ENCODE peak calls at places on chromosomes 11 and 22, in ten cellular contexts. One of them, this sample, is unnamed.

GRCh38 chr11:95443386-95443785 is 212.4 kb upstream of the SESN3 start:
- DNase-seq in sigmoid colon: no peak
- DNase-seq in body of pancreas: no peak
- DNase-seq in ovary: no peak
- DNase-seq in NB4: peak
- DNase-seq in testis: no peak
- DNase-seq in endothelial cell of umbilical vein: no peak
- DNase-seq in A549: peak
- DNase-seq in uterus: no peak
- DNase-seq in breast epithelium: no peak
- DNase-seq in this sample: no peak

GRCh38 chr11:58656348-58656747 is 33.9 kb downstream of the CNTF start:
- DNase-seq in endothelial cell of umbilical vein: no peak
- DNase-seq in breast epithelium: no peak
- DNase-seq in ovary: no peak
- DNase-seq in NB4: no peak
- DNase-seq in body of pancreas: no peak
- DNase-seq in A549: no peak
- DNase-seq in uterus: no peak
- DNase-seq in sigmoid colon: no peak
- DNase-seq in testis: no peak
- DNase-seq in this sample: no peak

GRCh38 chr22:49015459-49015858 is 812.2 kb downstream of the BRD1 start:
- DNase-seq in uterus: no peak
- DNase-seq in sigmoid colon: peak
- DNase-seq in A549: no peak
- DNase-seq in NB4: no peak
- DNase-seq in breast epithelium: peak
- DNase-seq in endothelial cell of umbilical vein: no peak
- DNase-seq in body of pancreas: no peak
- DNase-seq in testis: peak
- DNase-seq in ovary: no peak
- DNase-seq in this sample: no peak

GRCh38 chr11:62500066-62501035 is 46.3 kb downstream of the AHNAK start:
- DNase-seq in sigmoid colon: no peak
- DNase-seq in testis: no peak
- DNase-seq in NB4: peak
- DNase-seq in breast epithelium: peak
- DNase-seq in A549: no peak
- DNase-seq in uterus: no peak
- DNase-seq in endothelial cell of umbilical vein: no peak
- DNase-seq in body of pancreas: peak
- DNase-seq in ovary: no peak
- DNase-seq in this sample: no peak

GRCh38 chr22:28917747-28918543 is 34.6 kb downstream of the ZNRF3 start:
- DNase-seq in ovary: peak
- DNase-seq in body of pancreas: peak
- DNase-seq in sigmoid colon: peak
- DNase-seq in breast epithelium: no peak
- DNase-seq in endothelial cell of umbilical vein: no peak
- DNase-seq in NB4: peak
- DNase-seq in uterus: no peak
- DNase-seq in testis: no peak
- DNase-seq in A549: peak
- DNase-seq in this sample: peak

GRCh38 chr22:45762545-45763235 is 91.1 kb downstream of the ATXN10 start:
- DNase-seq in NB4: no peak
- DNase-seq in testis: no peak
- DNase-seq in sigmoid colon: no peak
- DNase-seq in uterus: no peak
- DNase-seq in endothelial cell of umbilical vein: no peak
- DNase-seq in body of pancreas: no peak
- DNase-seq in ovary: no peak
- DNase-seq in A549: no peak
- DNase-seq in breast epithelium: no peak
- DNase-seq in this sample: no peak

GRCh38 chr11:94938399-94939055 is 34.8 kb downstream of the CWC15 start:
- DNase-seq in testis: peak
- DNase-seq in sigmoid colon: peak
- DNase-seq in A549: no peak
- DNase-seq in body of pancreas: peak
- DNase-seq in NB4: no peak
- DNase-seq in endothelial cell of umbilical vein: peak
- DNase-seq in uterus: peak
- DNase-seq in ovary: no peak
- DNase-seq in breast epithelium: no peak
- DNase-seq in this sample: no peak

GRCh38 chr22:24091551-24092420 is 80.7 kb downstream of the CABIN1 start:
- DNase-seq in endothelial cell of umbilical vein: no peak
- DNase-seq in body of pancreas: no peak
- DNase-seq in sigmoid colon: peak
- DNase-seq in NB4: no peak
- DNase-seq in A549: no peak
- DNase-seq in uterus: no peak
- DNase-seq in testis: peak
- DNase-seq in ovary: no peak
- DNase-seq in breast epithelium: peak
- DNase-seq in this sample: no peak

GRCh38 chr11:35255514-35255913 is 116.5 kb downstream of the CD44 start:
- DNase-seq in endothelial cell of umbilical vein: no peak
- DNase-seq in breast epithelium: no peak
- DNase-seq in A549: no peak
- DNase-seq in sigmoid colon: no peak
- DNase-seq in uterus: no peak
- DNase-seq in body of pancreas: no peak
- DNase-seq in testis: no peak
- DNase-seq in NB4: no peak
- DNase-seq in ovary: no peak
- DNase-seq in this sample: no peak

GRCh38 chr11:67780056-67780455 is 105.6 kb upstream of the ALDH3B2 start:
- DNase-seq in breast epithelium: no peak
- DNase-seq in ovary: no peak
- DNase-seq in testis: no peak
- DNase-seq in sigmoid colon: no peak
- DNase-seq in uterus: no peak
- DNase-seq in endothelial cell of umbilical vein: no peak
- DNase-seq in body of pancreas: no peak
- DNase-seq in NB4: peak
- DNase-seq in A549: no peak
- DNase-seq in this sample: no peak

GRCh38 chr11:68373810-68374501 is 61.6 kb downstream of the LRP5 start:
- DNase-seq in uterus: peak
- DNase-seq in breast epithelium: no peak
- DNase-seq in endothelial cell of umbilical vein: peak
- DNase-seq in NB4: no peak
- DNase-seq in ovary: no peak
- DNase-seq in testis: peak
- DNase-seq in body of pancreas: peak
- DNase-seq in sigmoid colon: no peak
- DNase-seq in A549: no peak
- DNase-seq in this sample: no peak

GRCh38 chr11:33624082-33624481 is 76.5 kb downstream of the C11orf91 start:
- DNase-seq in testis: no peak
- DNase-seq in body of pancreas: no peak
- DNase-seq in A549: no peak
- DNase-seq in sigmoid colon: no peak
- DNase-seq in endothelial cell of umbilical vein: no peak
- DNase-seq in uterus: no peak
- DNase-seq in ovary: no peak
- DNase-seq in breast epithelium: no peak
- DNase-seq in NB4: no peak
- DNase-seq in this sample: no peak

DNA sequence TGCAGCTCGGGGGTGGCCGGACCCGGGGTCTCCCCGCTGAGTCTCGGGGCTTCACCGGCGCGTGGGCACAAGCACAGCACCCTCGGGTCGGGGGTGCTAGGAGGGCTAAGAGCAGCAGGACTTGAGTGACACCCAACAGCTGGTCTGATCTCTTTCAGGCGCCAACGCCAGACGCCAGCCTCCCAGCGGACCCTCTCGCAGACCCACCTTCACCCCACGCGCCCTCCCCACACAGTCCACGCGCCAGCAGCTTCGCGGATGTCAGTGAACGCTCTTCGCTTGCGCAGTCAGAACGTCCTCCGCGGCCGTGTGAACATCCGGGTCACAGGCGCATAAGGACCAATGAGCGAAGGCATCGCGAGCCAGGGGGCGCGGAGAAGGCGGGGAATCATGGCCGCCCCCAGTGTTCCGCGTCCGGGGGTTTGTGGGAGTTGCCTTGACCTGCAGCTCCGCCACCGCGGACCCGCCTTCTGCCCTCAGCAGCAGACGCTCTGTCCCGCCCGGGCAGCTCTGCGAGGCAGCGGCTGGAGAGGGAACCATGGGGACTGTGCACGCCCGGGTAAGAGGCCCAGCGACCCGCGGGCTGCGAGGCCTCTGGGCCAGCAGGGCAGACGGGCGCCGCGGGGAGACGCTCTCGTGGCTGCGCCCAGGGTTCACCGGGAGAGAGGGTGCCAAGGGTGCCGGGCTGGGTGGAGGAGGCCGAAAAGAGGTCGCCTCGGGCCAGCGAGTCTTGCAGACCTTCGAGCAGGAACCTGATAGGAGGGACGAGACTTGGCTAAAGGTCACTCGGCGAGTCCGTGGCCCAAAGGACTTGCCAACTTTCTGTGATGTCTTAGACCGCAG is at the start of gene SAMM50:
- DNase-seq in testis: peak
- DNase-seq in NB4: peak
- DNase-seq in endothelial cell of umbilical vein: peak
- DNase-seq in uterus: peak
- DNase-seq in body of pancreas: peak
- DNase-seq in ovary: peak
- DNase-seq in A549: peak
- DNase-seq in breast epithelium: peak
- DNase-seq in sigmoid colon: peak
- DNase-seq in this sample: peak
- TF ChIP-seq POLR2A in testis: no peak
- TF ChIP-seq POLR2A in NB4: peak
- TF ChIP-seq POLR2A in endothelial cell of umbilical vein: peak
- TF ChIP-seq POLR2A in uterus: peak
- TF ChIP-seq POLR2A in body of pancreas: peak
- TF ChIP-seq POLR2A in ovary: peak
- TF ChIP-seq POLR2A in A549: peak
- TF ChIP-seq POLR2A in breast epithelium: peak
- TF ChIP-seq POLR2A in sigmoid colon: peak
- TF ChIP-seq POLR2A in this sample: peak

DNA sequence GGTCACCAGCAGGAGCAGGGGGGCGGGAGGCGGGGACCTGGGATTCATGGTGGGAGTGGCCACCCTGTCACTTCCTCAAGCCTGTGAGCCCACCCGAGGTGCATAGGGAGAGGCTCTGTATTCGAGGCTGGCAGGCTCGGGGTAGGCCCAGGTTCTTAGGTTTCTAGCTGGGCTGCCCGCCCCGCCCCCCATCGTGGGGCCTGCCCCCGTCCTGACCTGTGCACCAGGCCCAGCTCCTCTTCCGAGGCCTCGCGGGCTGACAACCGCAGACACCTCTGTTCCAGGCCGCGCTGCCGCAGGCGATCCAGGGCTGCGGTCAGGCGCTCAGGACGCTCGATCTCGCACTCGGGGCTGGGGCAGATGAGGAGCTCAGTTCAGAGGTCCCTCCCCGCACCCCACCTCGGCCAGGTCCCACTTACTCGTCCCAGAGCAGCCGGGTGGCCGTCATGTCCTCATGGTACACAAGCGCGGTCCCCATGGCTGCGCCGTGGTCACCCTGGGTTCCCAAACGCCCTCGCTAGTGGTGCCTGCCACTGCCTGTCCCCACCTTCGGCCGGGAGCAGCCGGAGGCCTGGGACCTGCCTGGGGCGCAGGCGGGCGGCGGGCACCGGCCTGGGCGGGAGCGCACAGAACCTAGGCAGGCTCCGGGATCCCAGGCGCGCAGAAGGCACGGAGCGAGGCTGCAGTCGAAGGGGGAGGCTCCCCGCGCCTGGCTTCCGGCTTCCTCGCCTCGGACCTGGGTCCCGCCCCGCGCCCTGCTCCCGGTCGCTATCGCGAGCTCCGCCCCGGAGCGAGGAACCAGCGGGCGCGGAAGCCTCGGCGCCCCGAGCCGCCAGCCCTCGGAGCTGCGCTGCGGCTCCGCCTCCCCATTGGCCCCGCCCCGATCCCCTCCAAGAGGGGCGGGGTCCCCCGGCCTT is at the start of gene HDAC10:
- DNase-seq in breast epithelium: peak
- DNase-seq in NB4: peak
- DNase-seq in ovary: peak
- DNase-seq in body of pancreas: peak
- DNase-seq in endothelial cell of umbilical vein: peak
- DNase-seq in uterus: peak
- DNase-seq in testis: peak
- DNase-seq in A549: peak
- DNase-seq in sigmoid colon: peak
- DNase-seq in this sample: peak
- TF ChIP-seq POLR2A in breast epithelium: no peak
- TF ChIP-seq POLR2A in NB4: peak
- TF ChIP-seq POLR2A in ovary: no peak
- TF ChIP-seq POLR2A in body of pancreas: peak
- TF ChIP-seq POLR2A in endothelial cell of umbilical vein: peak
- TF ChIP-seq POLR2A in uterus: peak
- TF ChIP-seq POLR2A in testis: no peak
- TF ChIP-seq POLR2A in A549: no peak
- TF ChIP-seq POLR2A in sigmoid colon: no peak
- TF ChIP-seq POLR2A in this sample: peak

GRCh38 chr11:12090061-12090572 is 20.3 kb upstream of the MICAL2 start:
- DNase-seq in sigmoid colon: no peak
- DNase-seq in ovary: no peak
- DNase-seq in uterus: no peak
- DNase-seq in testis: no peak
- DNase-seq in body of pancreas: no peak
- DNase-seq in A549: no peak
- DNase-seq in NB4: peak
- DNase-seq in breast epithelium: no peak
- DNase-seq in endothelial cell of umbilical vein: peak
- DNase-seq in this sample: no peak
- TF ChIP-seq POLR2A in sigmoid colon: no peak
- TF ChIP-seq POLR2A in ovary: no peak
- TF ChIP-seq POLR2A in uterus: no peak
- TF ChIP-seq POLR2A in testis: no peak
- TF ChIP-seq POLR2A in body of pancreas: no peak
- TF ChIP-seq POLR2A in A549: no peak
- TF ChIP-seq POLR2A in NB4: no peak
- TF ChIP-seq POLR2A in breast epithelium: no peak
- TF ChIP-seq POLR2A in endothelial cell of umbilical vein: no peak
- TF ChIP-seq POLR2A in this sample: no peak

DNA sequence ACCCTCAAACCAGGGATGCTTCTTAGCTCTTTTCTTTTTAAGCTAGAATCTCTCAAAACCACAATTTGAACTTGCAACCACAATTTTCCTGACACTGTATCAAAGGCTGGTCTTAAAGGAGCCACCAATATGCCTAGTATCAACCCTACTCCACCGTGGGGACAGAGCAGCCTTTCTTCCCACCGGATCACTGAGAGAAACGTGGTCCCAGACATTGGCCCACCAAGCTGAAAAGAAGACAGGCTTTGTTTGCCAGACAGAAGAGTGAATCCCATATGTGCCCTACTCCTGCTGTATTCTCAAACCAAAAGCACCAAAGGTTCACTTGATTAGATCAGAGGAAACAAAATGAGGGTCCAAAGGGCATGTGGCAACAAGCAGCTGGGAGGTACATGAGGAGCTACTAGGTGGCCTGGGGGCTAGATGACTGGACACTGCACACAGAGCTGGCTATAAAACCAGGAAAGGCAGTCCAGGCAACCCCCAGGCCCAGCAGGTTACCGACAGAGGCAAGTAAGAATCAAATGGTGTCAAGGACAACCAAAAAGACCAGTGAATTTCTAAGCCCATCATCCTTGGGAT is 3.6 kb upstream of the VWCE start:
- DNase-seq in testis: no peak
- DNase-seq in body of pancreas: no peak
- DNase-seq in uterus: no peak
- DNase-seq in NB4: no peak
- DNase-seq in ovary: no peak
- DNase-seq in breast epithelium: no peak
- DNase-seq in sigmoid colon: no peak
- DNase-seq in A549: no peak
- DNase-seq in endothelial cell of umbilical vein: no peak
- DNase-seq in this sample: no peak
- TF ChIP-seq POLR2A in testis: no peak
- TF ChIP-seq POLR2A in body of pancreas: no peak
- TF ChIP-seq POLR2A in uterus: no peak
- TF ChIP-seq POLR2A in NB4: no peak
- TF ChIP-seq POLR2A in ovary: no peak
- TF ChIP-seq POLR2A in breast epithelium: no peak
- TF ChIP-seq POLR2A in sigmoid colon: no peak
- TF ChIP-seq POLR2A in A549: no peak
- TF ChIP-seq POLR2A in endothelial cell of umbilical vein: no peak
- TF ChIP-seq POLR2A in this sample: no peak

This sample was measured in H54.